ENCODE peak calls at places on chromosomes 12 and 14, in nine cellular contexts. H is stimulated activated CD4-positive, alpha-beta T cell treated with anti-CD3 and anti-CD28 coated beads, Interleukin-12 subunit alpha, Interleukin-12 subunit beta, amount 100 ng/mL, for 24 hours; R is GM13977; P is HT-29; S is activated T-cell treated with anti-CD3 and anti-CD28 coated beads for 1 hour; J is brain pericyte; K is GM23248; Q is psoas muscle; W is sciatic nerve. C is an unnamed sample.

GRCh38 chr14:89212386-89213235 is 204.4 kb downstream of the FOXN3 start:
- DNase-seq in Q (no peak), K (no peak), W (no peak), P (no peak), H (no peak), J (no peak), R (no peak), S (no peak), C (no peak)

GRCh38 chr14:69629225-69630127 is 18.1 kb downstream of the SUSD6 start:
- DNase-seq in R (no peak), J (no peak), K (peak), W (no peak), H (no peak), S (no peak), Q (no peak), P (no peak), C (no peak)

GRCh38 chr12:53938276-53939140 is at the start of gene HOXC13:
- DNase-seq in R (peak), Q (peak), W (peak), J (no peak), H (peak), S (no peak), P (peak), K (peak), C (no peak)

GRCh38 chr14:59254146-59254910 is 65.9 kb downstream of the DAAM1 start:
- DNase-seq in R (no peak), W (peak), S (no peak), J (peak), K (peak), Q (peak), P (no peak), H (no peak), C (no peak)

GRCh38 chr14:88323086-88323519 is at the start of gene KCNK10:
- DNase-seq in Q (no peak), J (no peak), W (no peak), P (no peak), S (no peak), K (no peak), R (no peak), H (no peak), C (no peak)

GRCh38 chr12:22312336-22312735 is 22.2 kb downstream of the ST8SIA1 start:
- DNase-seq in R (no peak), K (peak), H (no peak), S (no peak), Q (no peak), J (no peak), W (peak), P (no peak), C (no peak)

GRCh38 chr12:54364413-54364812 is at the start of gene GPR84:
- DNase-seq in K (no peak), Q (no peak), J (no peak), W (no peak), H (no peak), R (no peak), P (no peak), S (no peak), C (peak)

GRCh38 chr12:46384451-46385301 is 12.1 kb upstream of the SLC38A2 start:
- DNase-seq in W (no peak), R (no peak), Q (no peak), S (no peak), P (no peak), H (no peak), K (peak), J (no peak), C (no peak)

GRCh38 chr12:58920102-58920955 is at the start of gene LRIG3:
- DNase-seq in P (peak), R (peak), Q (peak), S (no peak), W (peak), J (peak), K (peak), H (no peak), C (no peak)

GRCh38 chr12:123364532-123365140 is at the start of gene SBNO1:
- DNase-seq in W (peak), Q (peak), R (peak), J (peak), P (peak), H (peak), S (peak), K (peak), C (peak)

GRCh38 chr12:132363661-132364347 is 34.4 kb upstream of the GALNT9 start:
- DNase-seq in J (no peak), H (no peak), R (no peak), Q (no peak), S (no peak), K (no peak), P (no peak), W (no peak), C (no peak)

GRCh38 chr14:97833291-97833690 is 1036.1 kb downstream of the VRK1 start:
- DNase-seq in R (no peak), W (no peak), K (no peak), H (no peak), P (no peak), S (no peak), J (no peak), Q (no peak), C (no peak)

GRCh38 chr12:5434647-5434968 is 2.7 kb downstream of the NTF3 start:
- DNase-seq in W (no peak), Q (no peak), S (no peak), K (no peak), R (no peak), H (no peak), P (no peak), J (no peak), C (no peak)

GRCh38 chr12:68178774-68179439 is 19.4 kb upstream of the IFNG start:
- DNase-seq in Q (no peak), K (no peak), W (no peak), P (no peak), J (no peak), H (no peak), R (no peak), S (no peak), C (no peak)

GRCh38 chr12:13788626-13789025 is 192.8 kb downstream of the GRIN2B start:
- DNase-seq in H (no peak), W (no peak), J (no peak), Q (no peak), S (no peak), P (no peak), R (no peak), K (no peak), C (no peak)

GRCh38 chr12:110658882-110659281 is 30.0 kb downstream of the HVCN1 start:
- DNase-seq in R (no peak), P (no peak), H (no peak), J (no peak), K (no peak), Q (no peak), S (no peak), W (no peak), C (no peak)

GRCh38 chr12:53948650-53949593 is 5.8 kb upstream of the HOXC12 start:
- DNase-seq in J (no peak), Q (no peak), W (no peak), K (no peak), S (no peak), R (no peak), P (peak), H (no peak), C (no peak)

GRCh38 chr14:59481407-59482119 is 2.6 kb downstream of the L3HYPDH start:
- DNase-seq in P (no peak), H (no peak), J (no peak), Q (no peak), R (no peak), K (peak), S (no peak), W (no peak), C (no peak)

GRCh38 chr14:75285331-75285730 is 6.7 kb downstream of the FOS start:
- DNase-seq in Q (no peak), H (no peak), J (no peak), P (no peak), K (no peak), S (no peak), W (no peak), R (no peak), C (no peak)

GRCh38 chr12:124026755-124027745 is 54.0 kb downstream of the ZNF664 start:
- DNase-seq in R (no peak), P (no peak), Q (no peak), S (no peak), W (no peak), H (no peak), J (no peak), K (peak), C (no peak)

GRCh38 chr12:104280703-104281458 is 22.7 kb upstream of the EID3 start:
- DNase-seq in J (no peak), P (no peak), R (no peak), K (peak), H (no peak), S (no peak), W (no peak), Q (no peak), C (no peak)

GRCh38 chr14:92737619-92738188 is 10.7 kb downstream of the LGMN start:
- DNase-seq in S (no peak), Q (no peak), K (no peak), J (no peak), H (no peak), W (no peak), R (no peak), P (no peak), C (no peak)

GRCh38 chr14:34365309-34365915 is 96.6 kb downstream of the SPTSSA start:
- DNase-seq in J (no peak), S (no peak), K (peak), H (no peak), W (no peak), Q (no peak), P (no peak), R (no peak), C (no peak)

GRCh38 chr14:80356413-80356812 is 145.1 kb upstream of the DIO2 start:
- DNase-seq in J (no peak), W (no peak), H (no peak), R (no peak), S (no peak), K (peak), Q (no peak), P (peak), C (no peak)

GRCh38 chr14:104149617-104150141 is 11.3 kb downstream of the KIF26A start:
- DNase-seq in H (no peak), P (no peak), S (no peak), K (peak), J (peak), Q (peak), R (no peak), W (no peak), C (no peak)

GRCh38 chr12:88953029-88953586 is 372.8 kb upstream of the KITLG start:
- DNase-seq in S (no peak), K (no peak), P (peak), W (no peak), Q (no peak), R (no peak), J (no peak), H (no peak), C (no peak)

GRCh38 chr12:85823436-85824179 is 12.6 kb downstream of the RASSF9 start:
- DNase-seq in P (no peak), S (no peak), H (no peak), J (no peak), Q (no peak), R (no peak), W (no peak), K (peak), C (no peak)